ENCODE peak calls at places on chromosome 7, in five cellular contexts. J is Calu3, E is choroid plexus epithelial cell, T is neural progenitor cell, Z is pancreas. P is an unnamed sample.

GRCh38 chr7:28410628-28411578 is 1.4 kb upstream of the CREB5 start:
- DNase-seq in E (peak), J (peak), T (peak), Z (no peak), P (peak)

GRCh38 chr7:157347217-157347904 is 10.6 kb downstream of the DNAJB6 start:
- DNase-seq in T (no peak), E (peak), J (peak), Z (no peak), P (no peak)

GRCh38 chr7:153331427-153331826 is 571.9 kb downstream of the ACTR3B start:
- DNase-seq in E (no peak), J (no peak), T (no peak), Z (no peak), P (no peak)

GRCh38 chr7:155713382-155713781 is 68.9 kb downstream of the RBM33 start:
- DNase-seq in T (no peak), Z (peak), E (no peak), J (peak), P (peak)

GRCh38 chr7:141586878-141587277 is 35.7 kb downstream of the AGK start:
- DNase-seq in E (peak), T (no peak), J (no peak), Z (no peak), P (no peak)

GRCh38 chr7:25849361-25850184 is 302.4 kb upstream of the NFE2L3 start:
- DNase-seq in E (peak), Z (no peak), T (no peak), J (peak), P (no peak)

GRCh38 chr7:42068554-42069280 is 168.3 kb downstream of the GLI3 start:
- DNase-seq in T (peak), E (no peak), Z (no peak), J (no peak), P (no peak)

GRCh38 chr7:72040641-72041040 is 371.5 kb downstream of the CALN1 start:
- DNase-seq in E (no peak), J (no peak), T (no peak), Z (no peak), P (no peak)

GRCh38 chr7:112782498-112782897 is 7.7 kb downstream of the TMEM168 start:
- DNase-seq in Z (no peak), T (no peak), J (no peak), E (no peak), P (no peak)

GRCh38 chr7:161786-162185 is 30.6 kb upstream of the FAM20C start:
- DNase-seq in J (no peak), E (no peak), Z (no peak), T (no peak), P (peak)

GRCh38 chr7:137975223-137975622 is 26.7 kb downstream of the CREB3L2 start:
- DNase-seq in Z (no peak), T (peak), E (peak), J (no peak), P (no peak)

GRCh38 chr7:43292384-43292783 is 179.9 kb downstream of the HECW1 start:
- DNase-seq in Z (no peak), T (no peak), J (no peak), E (no peak), P (no peak)

GRCh38 chr7:4683884-4684565 is 1.9 kb downstream of the FOXK1 start:
- DNase-seq in Z (peak), T (no peak), J (peak), E (peak), P (peak)

GRCh38 chr7:22566592-22566991 is 66.6 kb upstream of the STEAP1B start:
- DNase-seq in E (no peak), T (no peak), Z (no peak), J (peak), P (no peak)

GRCh38 chr7:101953248-101953819 is 135.9 kb downstream of the CUX1 start:
- DNase-seq in E (peak), J (no peak), T (no peak), Z (no peak), P (no peak)

GRCh38 chr7:122314284-122314683 is 9.7 kb upstream of the FEZF1 start:
- DNase-seq in J (no peak), T (no peak), Z (no peak), E (no peak), P (no peak)

GRCh38 chr7:101315336-101315735 is 6.3 kb downstream of the IFT22 start:
- DNase-seq in Z (peak), J (peak), E (peak), T (peak), P (no peak)

GRCh38 chr7:141071260-141071854 is 2.5 kb upstream of the TMEM178B start:
- DNase-seq in E (peak), Z (peak), J (peak), T (peak), P (peak)

GRCh38 chr7:148567524-148567923 is 23.0 kb upstream of the C7orf33 start:
- DNase-seq in E (no peak), J (no peak), Z (no peak), T (peak), P (no peak)

GRCh38 chr7:39291644-39292411 is 274.4 kb upstream of the YAE1 start:
- DNase-seq in T (no peak), Z (no peak), J (no peak), E (no peak), P (no peak)

GRCh38 chr7:33644489-33644888 is 260.9 kb upstream of the BMPER start:
- DNase-seq in J (no peak), T (no peak), Z (no peak), E (no peak), P (no peak)

GRCh38 chr7:2116903-2117680 is 115.7 kb downstream of the MAD1L1 start:
- DNase-seq in J (no peak), E (no peak), T (no peak), Z (no peak), P (no peak)

GRCh38 chr7:20299145-20299544 is 31.6 kb upstream of the ITGB8 start:
- DNase-seq in T (no peak), Z (no peak), J (no peak), E (no peak), P (no peak)

DNA sequence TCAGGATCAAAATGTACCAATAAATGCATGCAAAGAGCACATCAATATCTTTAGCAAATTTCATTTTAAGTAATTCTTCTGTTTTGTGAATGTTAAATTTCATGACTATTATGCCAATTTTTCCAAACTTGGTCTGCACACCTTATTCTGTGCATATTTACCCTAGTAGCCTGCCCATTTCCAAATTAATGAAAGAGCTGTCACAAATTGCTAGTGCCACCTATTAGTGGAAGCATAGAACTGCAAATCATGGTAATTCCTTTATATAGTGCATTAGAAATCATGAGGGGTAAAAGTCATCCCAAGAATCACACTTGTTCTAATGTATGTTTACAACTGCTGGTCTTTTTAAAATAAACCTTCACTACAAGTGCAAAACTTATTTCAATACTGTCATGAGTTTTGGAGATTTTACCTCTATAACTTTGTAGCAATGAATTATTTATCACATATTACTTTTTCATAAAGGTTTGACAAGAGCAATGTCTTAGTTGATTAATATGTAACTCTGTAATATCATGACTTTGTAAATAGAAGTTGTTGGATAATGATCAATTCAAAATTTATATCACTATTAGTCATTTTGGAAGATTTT is 5.7 kb downstream of the SEMA3A start:
- DNase-seq in J (no peak), T (no peak), E (peak), Z (no peak), P (no peak)
- TF ChIP-seq CTCF in J (no peak), T (peak), E (peak), Z (no peak), P (peak)

DNA sequence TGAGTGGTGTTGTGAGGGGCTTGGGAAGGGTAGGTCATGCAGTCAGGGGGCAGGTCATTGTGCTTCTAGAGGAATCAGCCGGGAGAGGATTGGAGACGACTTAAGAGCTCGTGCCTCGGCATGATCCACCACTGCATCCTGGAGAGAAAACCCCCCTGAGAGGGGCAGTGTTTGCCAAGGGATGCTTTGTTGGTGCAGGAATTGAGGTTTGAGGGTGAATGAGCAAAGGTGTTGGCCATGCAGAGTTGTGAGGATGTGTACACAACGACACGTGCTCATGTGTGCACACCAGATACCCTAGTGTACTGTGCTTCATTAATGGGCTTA is 85.6 kb upstream of the ANLN start:
- DNase-seq in T (no peak), J (no peak), Z (no peak), E (no peak), P (no peak)
- TF ChIP-seq CTCF in T (no peak), J (no peak), Z (no peak), E (peak), P (no peak)

DNA sequence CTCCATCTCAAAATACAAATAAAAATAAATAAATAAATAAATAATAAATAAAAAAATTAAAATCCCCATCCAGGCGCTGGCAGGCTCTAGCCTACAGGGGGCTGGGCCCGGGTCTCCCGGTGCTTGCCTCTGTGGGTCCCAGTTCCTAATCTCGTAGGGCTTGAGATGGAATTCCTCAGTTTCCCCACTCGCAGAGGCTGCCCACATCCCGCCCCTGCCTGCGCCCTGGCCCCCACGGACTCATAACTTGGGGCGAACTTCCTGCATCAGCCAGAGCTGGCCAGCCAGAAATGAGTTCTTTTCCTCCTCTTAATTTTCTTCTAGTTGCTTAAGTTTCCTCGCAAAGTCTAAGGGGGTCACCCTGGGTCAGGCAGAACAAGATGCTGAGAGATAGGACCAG is 22.0 kb upstream of the SRRM3 start:
- DNase-seq in T (no peak), Z (no peak), J (no peak), E (no peak), P (no peak)
- TF ChIP-seq CTCF in T (no peak), Z (no peak), J (no peak), E (no peak), P (no peak)

GRCh38 chr7:109842386-109842785 is 1248.5 kb upstream of the LRRN3 start:
- DNase-seq in E (no peak), J (no peak), T (no peak), Z (no peak), P (no peak)

GRCh38 chr7:109844362-109844761 is 1246.6 kb upstream of the LRRN3 start:
- DNase-seq in T (peak), E (peak), Z (no peak), J (peak), P (no peak)
- TF ChIP-seq CTCF in T (peak), E (peak), Z (no peak), J (peak), P (no peak)

GRCh38 chr7:56063882-56064625 is at the start of gene SUMF2:
- DNase-seq in E (peak), Z (peak), T (peak), J (peak), P (peak)
- TF ChIP-seq CTCF in E (no peak), Z (no peak), T (peak), J (no peak), P (no peak)

GRCh38 chr7:52254396-52255025 is 780.9 kb upstream of the POM121L12 start:
- DNase-seq in J (no peak), E (no peak), Z (no peak), T (no peak), P (no peak)

GRCh38 chr7:52261052-52261451 is 774.4 kb upstream of the POM121L12 start:
- DNase-seq in T (no peak), J (no peak), Z (no peak), E (no peak), P (no peak)

GRCh38 chr7:52257890-52258289 is 777.5 kb upstream of the POM121L12 start:
- DNase-seq in J (no peak), E (no peak), Z (no peak), T (no peak), P (no peak)

DNA sequence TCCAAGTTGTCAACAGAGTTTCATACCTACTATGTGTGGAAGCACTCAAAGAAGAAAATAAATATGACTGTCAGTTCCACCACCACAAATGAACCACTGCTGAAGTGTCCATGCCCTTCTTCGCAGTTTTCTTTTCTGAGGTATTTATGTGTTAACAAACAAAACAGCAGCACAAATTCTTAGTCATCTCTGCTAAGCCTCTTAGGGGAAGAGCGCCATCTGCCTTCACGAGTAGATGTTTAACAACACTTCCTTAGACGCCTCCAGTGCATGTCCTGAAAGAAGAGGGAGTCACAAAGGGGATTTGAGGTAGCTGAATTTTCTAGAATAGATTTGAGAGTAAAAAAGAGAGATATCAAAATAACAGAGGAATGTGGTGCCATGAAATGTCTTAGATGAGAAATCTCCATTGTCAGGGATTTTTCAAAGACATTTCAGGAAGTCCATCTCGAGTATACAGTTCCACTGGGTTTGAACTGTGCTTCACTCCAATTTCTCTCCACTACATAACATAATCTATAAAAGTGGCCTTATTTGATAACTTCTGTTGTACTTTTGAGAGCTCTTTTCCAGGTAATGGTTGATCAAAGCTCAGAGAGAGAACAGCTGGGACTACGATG is 775.3 kb upstream of the POM121L12 start:
- DNase-seq in T (peak), J (no peak), E (no peak), Z (no peak), P (no peak)
- TF ChIP-seq CTCF in T (peak), J (no peak), E (no peak), Z (no peak), P (no peak)

GRCh38 chr7:127938588-127938987 is 92.6 kb downstream of the LRRC4 start:
- DNase-seq in E (peak), Z (no peak), T (no peak), J (peak), P (no peak)
- TF ChIP-seq CTCF in E (peak), Z (no peak), T (no peak), J (no peak), P (no peak)

GRCh38 chr7:35366167-35367155 is 112.6 kb upstream of the TBX20 start:
- DNase-seq in J (no peak), Z (no peak), E (no peak), T (peak), P (no peak)
- TF ChIP-seq CTCF in J (no peak), Z (no peak), E (no peak), T (peak), P (no peak)